ENCODE peak calls at places on chromosomes 5 and 9, in eight cellular contexts. O, Q, V, I, B, C, S and T are unnamed samples.

GRCh38 chr5:108747111-108748009 is at the start of gene FER:
- DNase-seq in B (no peak), V (no peak), O (peak), S (peak), Q (peak), C (no peak), I (peak), T (no peak)

GRCh38 chr5:177509361-177509951 is at the start of gene DOK3:
- DNase-seq in B (no peak), I (no peak), V (no peak), S (no peak), O (no peak), C (no peak), Q (no peak), T (no peak)

GRCh38 chr9:37559125-37559524 is 17.1 kb downstream of the FBXO10 start:
- DNase-seq in I (no peak), Q (no peak), B (no peak), V (no peak), O (no peak), S (no peak), C (no peak), T (no peak)

GRCh38 chr5:143168171-143168681 is 235.3 kb downstream of the NR3C1 start:
- DNase-seq in Q (no peak), O (peak), I (no peak), B (no peak), S (no peak), V (no peak), C (no peak), T (peak)

GRCh38 chr9:72464819-72465218 is 56.6 kb upstream of the TMC1 start:
- DNase-seq in S (no peak), V (no peak), B (no peak), I (no peak), C (peak), O (no peak), Q (no peak), T (peak)

GRCh38 chr9:132046456-132046855 is 33.2 kb downstream of the MED27 start:
- DNase-seq in O (no peak), B (no peak), V (no peak), C (no peak), Q (no peak), I (no peak), S (peak), T (no peak)

GRCh38 chr5:141732417-141732816 is 50.4 kb upstream of the ARAP3 start:
- DNase-seq in V (peak), B (peak), S (no peak), O (no peak), Q (no peak), I (no peak), C (no peak), T (no peak)

GRCh38 chr5:98638701-98639100 is 134.8 kb upstream of the RGMB start:
- DNase-seq in I (no peak), S (peak), Q (no peak), B (no peak), V (no peak), O (peak), C (no peak), T (peak)

GRCh38 chr5:158992104-158992740 is 107.5 kb downstream of the EBF1 start:
- DNase-seq in Q (no peak), S (no peak), B (no peak), C (no peak), O (no peak), V (no peak), I (no peak), T (peak)

GRCh38 chr9:126009047-126009446 is 261.9 kb downstream of the PBX3 start:
- DNase-seq in O (no peak), Q (no peak), V (no peak), I (peak), B (no peak), S (no peak), C (no peak), T (no peak)

GRCh38 chr5:161299053-161299452 is 247.5 kb downstream of the GABRB2 start:
- DNase-seq in I (no peak), C (no peak), Q (no peak), S (no peak), B (no peak), O (no peak), V (no peak), T (no peak)

GRCh38 chr5:78157001-78157400 is 137.5 kb downstream of the AP3B1 start:
- DNase-seq in I (no peak), V (no peak), C (peak), O (no peak), B (peak), S (no peak), Q (no peak), T (no peak)

GRCh38 chr9:130666393-130667116 is 2.2 kb downstream of the PRDM12 start:
- DNase-seq in O (no peak), I (no peak), V (no peak), C (no peak), S (no peak), B (no peak), Q (no peak), T (no peak)

GRCh38 chr5:176874198-176874780 is 24.9 kb downstream of the HK3 start:
- DNase-seq in C (no peak), V (no peak), Q (no peak), I (no peak), B (no peak), O (no peak), S (no peak), T (no peak)

GRCh38 chr5:3605298-3606010 is 9.8 kb downstream of the IRX1 start:
- DNase-seq in O (no peak), B (no peak), I (no peak), C (no peak), S (no peak), Q (no peak), V (no peak), T (no peak)

GRCh38 chr5:426392-426976 is 16.5 kb upstream of the EXOC3 start:
- DNase-seq in Q (no peak), B (no peak), S (no peak), V (no peak), C (no peak), I (no peak), O (no peak), T (no peak)

GRCh38 chr9:27572918-27573698 is at the start of gene C9orf72:
- DNase-seq in C (no peak), B (peak), O (peak), Q (peak), V (peak), I (no peak), S (peak), T (no peak)

GRCh38 chr9:96163141-96163540 is 138.8 kb downstream of the HSD17B3 start:
- DNase-seq in I (no peak), V (no peak), O (no peak), S (no peak), B (no peak), Q (no peak), C (no peak), T (no peak)

GRCh38 chr5:156149203-156149602 is 177.8 kb upstream of the SGCD start:
- DNase-seq in Q (no peak), V (no peak), C (no peak), O (peak), S (no peak), B (no peak), I (peak), T (no peak)

GRCh38 chr5:72115277-72115676 is 8.0 kb downstream of the MAP1B start:
- DNase-seq in Q (no peak), I (no peak), V (no peak), S (no peak), C (no peak), B (no peak), O (no peak), T (no peak)

GRCh38 chr9:38062106-38062497 is 6.9 kb downstream of the SHB start:
- DNase-seq in I (no peak), Q (no peak), C (no peak), V (no peak), S (no peak), B (no peak), O (no peak), T (no peak)

GRCh38 chr9:18379073-18379811 is 94.7 kb upstream of the ADAMTSL1 start:
- DNase-seq in C (no peak), S (peak), V (no peak), I (peak), B (no peak), O (no peak), Q (no peak), T (no peak)

GRCh38 chr5:180990889-180991257 is 2.2 kb downstream of the BTNL3 start:
- DNase-seq in C (no peak), B (no peak), I (no peak), O (no peak), S (no peak), Q (no peak), V (no peak), T (no peak)